ENCODE peak calls at places on chromosomes 6 and 20, in eight cellular contexts. K is Daoy; Z is stimulated activated CD4-positive, alpha-beta T cell treated with anti-CD3 and anti-CD28 coated beads, Interleukin-1b, Interleukin-23, amount 100 ng/mL, for 24 hours; D is astrocyte; W is fibroblast of the aortic adventitia; L is midbrain; J is activated CD4-positive, alpha-beta T cell treated with anti-CD3 and anti-CD28 coated beads, Interleukin-2, amount 50 U/mL, for 4 hours; H is naive thymus-derived CD4-positive, alpha-beta T cell. G is an unnamed sample.
A peak's percentile ranks its signal among the peaks of the same experiment; 100 is the strongest.

GRCh38 chr20:3163099-3164042 is 3.7 kb upstream of the FASTKD5 start:
- DNase-seq in J (no peak), W (no peak), H (no peak), L (no peak), Z (no peak), K (no peak), D (no peak), G (no peak)

GRCh38 chr6:164917211-164917610 is 392.2 kb downstream of the C6orf118 start:
- DNase-seq in H (no peak), Z (no peak), D (no peak), W (no peak), K (no peak), L (no peak), J (no peak), G (no peak)

GRCh38 chr20:47244451-47244850 is 112.0 kb downstream of the ZMYND8 start:
- DNase-seq in L (no peak), W (no peak), K (no peak), J (no peak), H (no peak), Z (no peak), D (no peak), G (no peak)

GRCh38 chr20:32445539-32446273 is 87.6 kb downstream of the ASXL1 start:
- DNase-seq in W (no peak), L (peak; percentile 31), J (no peak), K (no peak), H (no peak), Z (no peak), D (no peak), G (no peak)

GRCh38 chr20:51772236-51772635 is 4.0 kb upstream of the ATP9A start:
- DNase-seq in H (no peak), Z (no peak), K (no peak), D (no peak), W (no peak), L (no peak), J (no peak), G (no peak)

GRCh38 chr20:61117725-61118124 is 134.3 kb upstream of the CDH4 start:
- DNase-seq in K (peak; percentile 85), J (no peak), H (no peak), Z (no peak), D (peak; percentile 68), W (peak; percentile 51), L (no peak), G (peak; percentile 77)

GRCh38 chr6:90169328-90169886 is 127.2 kb downstream of the BACH2 start:
- DNase-seq in K (no peak), Z (no peak), J (no peak), H (no peak), L (no peak), W (no peak), D (peak; percentile 53), G (no peak)

GRCh38 chr6:73299171-73300073 is 36.4 kb upstream of the KHDC1 start:
- DNase-seq in W (no peak), K (no peak), H (no peak), L (no peak), J (no peak), D (no peak), Z (no peak), G (no peak)

GRCh38 chr6:19415605-19416326 is 421.4 kb upstream of the ID4 start:
- DNase-seq in L (no peak), K (peak; percentile 50), Z (no peak), J (no peak), D (peak; percentile 81), W (peak; percentile 78), H (no peak), G (peak; percentile 50)